ENCODE peak calls at places on chromosome 7, in six cellular contexts. One of them, this sample, is unnamed. For H3K4me1, the result is how much of the 10 kb centered on the place peaks cover.

GRCh38 chr7:65951837-65952578 is 30.0 kb downstream of the GUSB start:
- DNase-seq in fibroblast of lung: no peak
- DNase-seq in heart left ventricle: no peak
- DNase-seq in mucosa of descending colon: no peak
- DNase-seq in IMR-90: no peak
- DNase-seq in left ventricle myocardium inferior: no peak
- DNase-seq in this sample: no peak

GRCh38 chr7:79770970-79771369 is 317.5 kb upstream of the MAGI2 start:
- DNase-seq in fibroblast of lung: no peak
- DNase-seq in heart left ventricle: no peak
- DNase-seq in mucosa of descending colon: no peak
- DNase-seq in IMR-90: no peak
- DNase-seq in left ventricle myocardium inferior: no peak
- DNase-seq in this sample: no peak

GRCh38 chr7:51243631-51244030 is 73.0 kb downstream of the COBL start:
- DNase-seq in fibroblast of lung: no peak
- DNase-seq in heart left ventricle: no peak
- DNase-seq in mucosa of descending colon: no peak
- DNase-seq in IMR-90: no peak
- DNase-seq in left ventricle myocardium inferior: no peak
- DNase-seq in this sample: no peak

GRCh38 chr7:113890326-113891030 is 28.3 kb downstream of the PPP1R3A start:
- DNase-seq in fibroblast of lung: peak
- DNase-seq in heart left ventricle: no peak
- DNase-seq in mucosa of descending colon: no peak
- DNase-seq in IMR-90: peak
- DNase-seq in left ventricle myocardium inferior: no peak
- DNase-seq in this sample: no peak

GRCh38 chr7:13036256-13036765 is 348.9 kb downstream of the ARL4A start:
- DNase-seq in fibroblast of lung: peak
- DNase-seq in heart left ventricle: no peak
- DNase-seq in mucosa of descending colon: no peak
- DNase-seq in IMR-90: peak
- DNase-seq in left ventricle myocardium inferior: no peak
- DNase-seq in this sample: peak

GRCh38 chr7:91344911-91345310 is 80.7 kb downstream of the FZD1 start:
- DNase-seq in fibroblast of lung: peak
- DNase-seq in heart left ventricle: no peak
- DNase-seq in mucosa of descending colon: no peak
- DNase-seq in IMR-90: no peak
- DNase-seq in left ventricle myocardium inferior: no peak
- DNase-seq in this sample: no peak

GRCh38 chr7:82444220-82445049 is 858 bp upstream of the CACNA2D1 start:
- DNase-seq in fibroblast of lung: no peak
- DNase-seq in heart left ventricle: no peak
- DNase-seq in mucosa of descending colon: peak
- DNase-seq in IMR-90: no peak
- DNase-seq in left ventricle myocardium inferior: no peak
- DNase-seq in this sample: no peak

GRCh38 chr7:142528608-142529408 is 220.5 kb upstream of the PRSS1 start:
- DNase-seq in fibroblast of lung: no peak
- DNase-seq in heart left ventricle: no peak
- DNase-seq in mucosa of descending colon: no peak
- DNase-seq in IMR-90: no peak
- DNase-seq in left ventricle myocardium inferior: no peak
- DNase-seq in this sample: no peak

GRCh38 chr7:2572101-2572842 is 13.5 kb downstream of the IQCE start:
- DNase-seq in fibroblast of lung: peak
- DNase-seq in heart left ventricle: no peak
- DNase-seq in mucosa of descending colon: no peak
- DNase-seq in IMR-90: peak
- DNase-seq in left ventricle myocardium inferior: no peak
- DNase-seq in this sample: no peak

GRCh38 chr7:150665882-150666281 is 19.6 kb upstream of the GIMAP2 start:
- DNase-seq in fibroblast of lung: no peak
- DNase-seq in heart left ventricle: no peak
- DNase-seq in mucosa of descending colon: no peak
- DNase-seq in IMR-90: no peak
- DNase-seq in left ventricle myocardium inferior: no peak
- DNase-seq in this sample: no peak

GRCh38 chr7:125927556-125927955 is 997.9 kb upstream of the POT1 start:
- DNase-seq in fibroblast of lung: no peak
- DNase-seq in heart left ventricle: no peak
- DNase-seq in mucosa of descending colon: no peak
- DNase-seq in IMR-90: no peak
- DNase-seq in left ventricle myocardium inferior: no peak
- DNase-seq in this sample: no peak

GRCh38 chr7:74481458-74482324 is 28.0 kb downstream of the GTF2IRD1 start:
- DNase-seq in fibroblast of lung: peak
- DNase-seq in heart left ventricle: no peak
- DNase-seq in mucosa of descending colon: no peak
- DNase-seq in IMR-90: peak
- DNase-seq in left ventricle myocardium inferior: no peak
- DNase-seq in this sample: peak
- H3K4me1 ChIP-seq in fibroblast of lung: under half
- H3K4me1 ChIP-seq in heart left ventricle: under half
- H3K4me1 ChIP-seq in mucosa of descending colon: under half
- H3K4me1 ChIP-seq in IMR-90: half or more
- H3K4me1 ChIP-seq in left ventricle myocardium inferior: half or more
- H3K4me1 ChIP-seq in this sample: under half

GRCh38 chr7:6482743-6483119 is 35.0 kb upstream of the DAGLB start:
- DNase-seq in fibroblast of lung: no peak
- DNase-seq in heart left ventricle: no peak
- DNase-seq in mucosa of descending colon: no peak
- DNase-seq in IMR-90: no peak
- DNase-seq in left ventricle myocardium inferior: no peak
- DNase-seq in this sample: no peak
- H3K4me1 ChIP-seq in fibroblast of lung: under half
- H3K4me1 ChIP-seq in heart left ventricle: under half
- H3K4me1 ChIP-seq in mucosa of descending colon: under half
- H3K4me1 ChIP-seq in IMR-90: under half
- H3K4me1 ChIP-seq in left ventricle myocardium inferior: half or more
- H3K4me1 ChIP-seq in this sample: under half

DNA sequence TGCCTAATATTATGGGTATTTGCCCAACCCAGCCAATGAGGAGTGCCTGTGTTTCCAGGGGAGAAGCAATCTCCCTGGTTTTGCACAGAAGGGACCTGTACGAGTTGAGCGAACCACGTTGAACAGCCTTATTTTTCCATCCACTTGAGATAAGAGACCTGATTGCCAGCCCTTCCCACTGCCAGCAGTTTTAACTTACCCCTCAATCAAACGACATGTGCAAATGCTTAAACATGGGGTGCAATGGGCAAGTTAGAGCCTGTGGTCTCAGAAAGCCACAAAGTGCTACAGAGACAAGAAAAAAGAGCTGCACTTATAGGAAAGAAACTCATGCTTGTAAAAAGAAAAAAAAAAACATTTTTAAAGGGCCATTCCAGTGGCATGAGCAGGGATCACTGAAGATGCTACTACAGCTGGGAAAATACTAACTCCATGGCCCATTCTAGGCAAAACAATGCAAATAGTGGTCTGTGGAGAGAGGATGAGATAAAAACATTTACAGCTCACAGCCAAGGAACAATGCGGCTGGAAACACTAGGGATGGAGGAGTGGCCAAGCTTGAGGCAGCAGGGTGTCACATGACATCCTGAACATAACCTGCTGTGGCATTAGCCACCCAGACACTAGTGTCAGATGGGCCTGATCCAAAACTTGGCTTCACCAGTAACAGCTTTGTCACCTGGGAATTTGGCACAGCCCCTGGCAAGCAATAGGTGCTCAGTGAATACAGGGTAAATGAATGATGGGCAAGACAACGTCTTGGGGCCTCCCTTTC is 162.8 kb downstream of the ELMO1 start:
- DNase-seq in fibroblast of lung: no peak
- DNase-seq in heart left ventricle: no peak
- DNase-seq in mucosa of descending colon: peak
- DNase-seq in IMR-90: no peak
- DNase-seq in left ventricle myocardium inferior: no peak
- DNase-seq in this sample: peak
- H3K4me1 ChIP-seq in fibroblast of lung: under half
- H3K4me1 ChIP-seq in heart left ventricle: under half
- H3K4me1 ChIP-seq in mucosa of descending colon: under half
- H3K4me1 ChIP-seq in IMR-90: under half
- H3K4me1 ChIP-seq in left ventricle myocardium inferior: half or more
- H3K4me1 ChIP-seq in this sample: under half

DNA sequence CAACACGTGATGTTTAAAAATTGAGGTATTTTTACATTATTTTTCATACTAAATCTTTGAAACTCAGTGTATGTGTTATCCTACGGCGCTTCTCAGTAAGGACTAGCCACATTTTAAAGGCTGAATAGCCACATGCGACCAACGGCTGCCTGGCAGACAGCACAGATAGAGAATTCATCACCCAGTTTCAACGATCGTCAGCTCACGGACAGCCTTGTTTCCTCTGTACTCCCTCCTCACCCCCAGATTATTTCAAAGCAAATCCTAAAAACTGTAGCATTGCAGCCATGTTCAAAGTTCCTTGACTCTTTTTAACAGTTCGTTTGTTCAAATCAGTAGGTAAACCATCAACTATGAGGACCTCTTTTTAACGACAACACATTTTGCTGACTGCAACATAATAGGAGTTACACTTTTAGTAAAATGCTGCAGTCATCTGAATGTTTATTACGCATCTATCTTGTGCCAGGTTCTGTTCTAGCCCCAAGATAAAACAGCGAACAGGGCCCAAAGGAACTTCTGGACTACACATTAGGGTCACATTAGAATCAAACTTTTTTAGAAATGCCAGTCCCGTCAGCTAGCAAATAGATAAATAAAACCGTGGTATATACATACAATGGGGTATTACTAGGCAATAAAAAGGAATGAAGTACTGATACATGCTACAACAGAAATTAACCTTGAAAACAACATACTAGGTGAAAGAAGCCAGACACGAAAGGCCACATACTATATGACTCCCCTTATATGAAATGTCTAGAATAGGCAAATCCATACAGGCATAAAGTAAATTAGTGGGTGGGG is 5.7 kb downstream of the OSBPL3 start:
- DNase-seq in fibroblast of lung: no peak
- DNase-seq in heart left ventricle: no peak
- DNase-seq in mucosa of descending colon: no peak
- DNase-seq in IMR-90: no peak
- DNase-seq in left ventricle myocardium inferior: no peak
- DNase-seq in this sample: no peak
- H3K4me1 ChIP-seq in fibroblast of lung: under half
- H3K4me1 ChIP-seq in heart left ventricle: under half
- H3K4me1 ChIP-seq in mucosa of descending colon: under half
- H3K4me1 ChIP-seq in IMR-90: under half
- H3K4me1 ChIP-seq in left ventricle myocardium inferior: under half
- H3K4me1 ChIP-seq in this sample: under half

DNA sequence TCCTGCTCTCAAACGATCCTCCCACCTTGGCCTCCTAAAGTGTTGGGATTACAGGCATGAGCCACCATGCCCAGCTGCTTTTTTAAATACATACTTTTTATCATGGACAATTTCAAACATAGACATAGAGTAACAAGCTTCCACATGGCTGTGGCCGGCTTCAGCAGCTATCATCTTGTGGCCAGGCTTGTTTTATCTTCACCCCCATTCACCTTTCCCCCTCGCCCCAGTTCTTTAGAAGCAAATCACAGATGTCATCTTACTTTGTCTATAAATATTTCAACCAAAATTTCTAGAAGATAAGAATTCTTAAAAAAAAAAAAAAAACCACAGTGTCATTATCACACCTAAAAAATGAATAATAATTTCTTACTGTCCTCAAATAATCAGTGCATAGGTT is 5.9 kb downstream of the FOXK1 start:
- DNase-seq in fibroblast of lung: no peak
- DNase-seq in heart left ventricle: no peak
- DNase-seq in mucosa of descending colon: no peak
- DNase-seq in IMR-90: no peak
- DNase-seq in left ventricle myocardium inferior: no peak
- DNase-seq in this sample: no peak
- H3K4me1 ChIP-seq in fibroblast of lung: under half
- H3K4me1 ChIP-seq in heart left ventricle: under half
- H3K4me1 ChIP-seq in mucosa of descending colon: under half
- H3K4me1 ChIP-seq in IMR-90: under half
- H3K4me1 ChIP-seq in left ventricle myocardium inferior: half or more
- H3K4me1 ChIP-seq in this sample: under half

DNA sequence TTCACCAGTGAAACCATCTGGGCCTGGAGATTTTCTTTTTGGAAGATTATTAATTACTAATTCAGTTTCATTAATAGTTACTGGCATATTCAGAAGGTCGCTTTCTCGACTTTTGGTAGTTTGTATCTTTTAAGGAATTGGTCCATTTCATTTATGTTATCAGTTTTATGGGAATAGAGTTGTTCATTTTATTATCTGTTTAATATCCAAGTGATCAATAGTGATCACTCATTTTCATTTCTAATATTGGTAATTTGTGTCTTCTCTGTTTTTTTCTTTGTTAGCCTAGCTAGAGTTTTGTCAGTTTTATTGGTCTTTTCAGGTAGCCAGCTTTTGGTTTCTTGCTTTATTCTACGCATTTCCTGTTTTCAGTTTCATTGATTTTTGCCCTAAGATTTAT is 31.0 kb downstream of the MKLN1 start:
- DNase-seq in fibroblast of lung: no peak
- DNase-seq in heart left ventricle: no peak
- DNase-seq in mucosa of descending colon: no peak
- DNase-seq in IMR-90: no peak
- DNase-seq in left ventricle myocardium inferior: no peak
- DNase-seq in this sample: no peak
- H3K4me1 ChIP-seq in fibroblast of lung: under half
- H3K4me1 ChIP-seq in heart left ventricle: under half
- H3K4me1 ChIP-seq in mucosa of descending colon: under half
- H3K4me1 ChIP-seq in IMR-90: under half
- H3K4me1 ChIP-seq in left ventricle myocardium inferior: half or more
- H3K4me1 ChIP-seq in this sample: under half

GRCh38 chr7:5679047-5679740 is 102.3 kb downstream of the RNF216 start:
- DNase-seq in fibroblast of lung: peak
- DNase-seq in heart left ventricle: no peak
- DNase-seq in mucosa of descending colon: no peak
- DNase-seq in IMR-90: no peak
- DNase-seq in left ventricle myocardium inferior: no peak
- DNase-seq in this sample: no peak
- H3K4me1 ChIP-seq in fibroblast of lung: under half
- H3K4me1 ChIP-seq in heart left ventricle: under half
- H3K4me1 ChIP-seq in mucosa of descending colon: under half
- H3K4me1 ChIP-seq in IMR-90: under half
- H3K4me1 ChIP-seq in left ventricle myocardium inferior: half or more
- H3K4me1 ChIP-seq in this sample: under half

GRCh38 chr7:47529826-47530555 is 51.9 kb downstream of the TNS3 start:
- DNase-seq in fibroblast of lung: no peak
- DNase-seq in heart left ventricle: no peak
- DNase-seq in mucosa of descending colon: no peak
- DNase-seq in IMR-90: no peak
- DNase-seq in left ventricle myocardium inferior: no peak
- DNase-seq in this sample: no peak

GRCh38 chr7:47535033-47535703 is 46.7 kb downstream of the TNS3 start:
- DNase-seq in fibroblast of lung: peak
- DNase-seq in heart left ventricle: no peak
- DNase-seq in mucosa of descending colon: no peak
- DNase-seq in IMR-90: peak
- DNase-seq in left ventricle myocardium inferior: no peak
- DNase-seq in this sample: no peak

GRCh38 chr7:47529405-47529804 is 52.5 kb downstream of the TNS3 start:
- DNase-seq in fibroblast of lung: no peak
- DNase-seq in heart left ventricle: no peak
- DNase-seq in mucosa of descending colon: no peak
- DNase-seq in IMR-90: no peak
- DNase-seq in left ventricle myocardium inferior: no peak
- DNase-seq in this sample: no peak

GRCh38 chr7:47534322-47535032 is 47.4 kb downstream of the TNS3 start:
- DNase-seq in fibroblast of lung: peak
- DNase-seq in heart left ventricle: no peak
- DNase-seq in mucosa of descending colon: no peak
- DNase-seq in IMR-90: no peak
- DNase-seq in left ventricle myocardium inferior: no peak
- DNase-seq in this sample: no peak

GRCh38 chr7:47531584-47532492 is 50.1 kb downstream of the TNS3 start:
- DNase-seq in fibroblast of lung: no peak
- DNase-seq in heart left ventricle: no peak
- DNase-seq in mucosa of descending colon: no peak
- DNase-seq in IMR-90: no peak
- DNase-seq in left ventricle myocardium inferior: peak
- DNase-seq in this sample: no peak
- H3K4me1 ChIP-seq in fibroblast of lung: under half
- H3K4me1 ChIP-seq in heart left ventricle: under half
- H3K4me1 ChIP-seq in mucosa of descending colon: under half
- H3K4me1 ChIP-seq in IMR-90: under half
- H3K4me1 ChIP-seq in left ventricle myocardium inferior: under half
- H3K4me1 ChIP-seq in this sample: under half

This sample was measured in endothelial cell of umbilical vein.